ENCODE peak calls at places on chromosomes 12 and 14, in six cellular contexts. R is lower leg skin, E is K562, I is body of pancreas, U is suprapubic skin, D is stomach. V is an unnamed sample.

GRCh38 chr12:17296882-17297281 is 690.9 kb upstream of the LMO3 start:
- DNase-seq in D (no peak), E (no peak), I (no peak), U (no peak), R (no peak), V (no peak)

GRCh38 chr12:14452865-14453264 is 87.4 kb downstream of the ATF7IP start:
- DNase-seq in R (no peak), D (no peak), E (no peak), I (no peak), U (no peak), V (no peak)

GRCh38 chr14:85762523-85762922 is 232.6 kb downstream of the FLRT2 start:
- DNase-seq in E (no peak), R (no peak), I (no peak), U (no peak), D (no peak), V (no peak)

GRCh38 chr12:123761841-123762714 is at the start of gene DNAH10:
- DNase-seq in I (peak; percentile 12), E (no peak), U (no peak), R (peak; percentile 84), D (no peak), V (no peak)

GRCh38 chr12:25386823-25387134 is 136.1 kb upstream of the KRAS start:
- DNase-seq in R (peak; percentile 86), U (peak; percentile 71), E (no peak), D (no peak), I (peak; percentile 29), V (no peak)

GRCh38 chr12:109296431-109296830 is 12.7 kb downstream of the FOXN4 start:
- DNase-seq in I (no peak), E (no peak), U (no peak), R (no peak), D (no peak), V (no peak)

GRCh38 chr14:65222434-65222833 is 120.1 kb upstream of the MAX start:
- DNase-seq in I (peak; percentile 74), R (no peak), E (peak; percentile 65), U (peak; percentile 61), D (peak; percentile 54), V (no peak)

GRCh38 chr14:73623504-73623903 is 11.2 kb downstream of the ACOT6 start:
- DNase-seq in I (no peak), D (no peak), R (no peak), E (no peak), U (no peak), V (no peak)

GRCh38 chr12:91189526-91189925 is 6.9 kb upstream of the DCN start:
- DNase-seq in U (no peak), E (no peak), I (no peak), R (no peak), D (no peak), V (no peak)

GRCh38 chr14:65866906-65867305 is 454.4 kb downstream of the FUT8 start:
- DNase-seq in U (no peak), I (no peak), R (peak; percentile 83), E (no peak), D (no peak), V (no peak)

GRCh38 chr12:98519257-98519907 is 4.0 kb downstream of the TMPO start:
- DNase-seq in E (no peak), R (no peak), U (no peak), D (no peak), I (no peak), V (no peak)

GRCh38 chr12:99918003-99918402 is 66.7 kb downstream of the ANKS1B start:
- DNase-seq in E (no peak), I (no peak), R (no peak), D (no peak), U (no peak), V (no peak)

GRCh38 chr14:54447231-54447692 is 6.1 kb upstream of the CNIH1 start:
- DNase-seq in E (no peak), U (no peak), R (no peak), I (no peak), D (peak; percentile 37), V (no peak)

GRCh38 chr12:123591702-123592481 is 7.5 kb downstream of the TMED2 start:
- DNase-seq in E (no peak), R (no peak), U (peak; percentile 4), D (no peak), I (no peak), V (no peak)

GRCh38 chr12:93738199-93739058 is 61.3 kb downstream of the CRADD start:
- DNase-seq in U (no peak), E (no peak), R (no peak), I (no peak), D (no peak), V (no peak)

GRCh38 chr12:43789941-43790340 is 16.2 kb downstream of the TWF1 start:
- DNase-seq in D (no peak), U (no peak), I (no peak), R (no peak), E (peak; percentile 10), V (no peak)

GRCh38 chr12:100258127-100258526 is 8.8 kb downstream of the DEPDC4 start:
- DNase-seq in U (no peak), E (no peak), D (no peak), I (no peak), R (no peak), V (no peak)

GRCh38 chr12:123707466-123707865 is 4.7 kb upstream of the ATP6V0A2 start:
- DNase-seq in R (no peak), U (no peak), I (no peak), E (no peak), D (no peak), V (no peak)

GRCh38 chr12:19212245-19212644 is 82.7 kb downstream of the PLEKHA5 start:
- DNase-seq in I (no peak), E (no peak), D (no peak), R (no peak), U (no peak), V (no peak)

GRCh38 chr12:7994731-7995205 is 37.7 kb upstream of the FOXJ2 start:
- DNase-seq in R (no peak), U (no peak), D (no peak), E (no peak), I (no peak), V (no peak)

GRCh38 chr12:26854028-26854387 is 21.0 kb upstream of the ITPR2 start:
- DNase-seq in I (no peak), U (no peak), R (no peak), E (no peak), D (no peak), V (no peak)

GRCh38 chr12:80269953-80270552 is 170.7 kb downstream of the OTOGL start:
- DNase-seq in D (no peak), R (no peak), E (peak; percentile 41), U (no peak), I (no peak), V (no peak)

GRCh38 chr12:51823875-51824565 is 24.5 kb downstream of the FIGNL2 start:
- DNase-seq in R (no peak), D (peak; percentile 51), I (peak; percentile 59), E (peak; percentile 69), U (no peak), V (peak; percentile 73)

GRCh38 chr14:90976076-90976475 is 84.4 kb downstream of the RPS6KA5 start:
- DNase-seq in R (no peak), I (no peak), U (no peak), D (no peak), E (no peak), V (no peak)
- TF ChIP-seq POLR2A in R (no peak), I (no peak), U (no peak), D (no peak), E (no peak), V (no peak)

GRCh38 chr12:116556964-116557706 is 2.0 kb upstream of the MAP1LC3B2 start:
- DNase-seq in I (no peak), R (peak; percentile 68), U (no peak), D (no peak), E (peak; percentile 49), V (no peak)

GRCh38 chr12:116559080-116559329 is 176 bp upstream of the MAP1LC3B2 start:
- DNase-seq in E (no peak), U (no peak), D (no peak), I (no peak), R (no peak), V (no peak)

GRCh38 chr12:116556356-116556952 is 2.7 kb upstream of the MAP1LC3B2 start:
- DNase-seq in D (no peak), E (no peak), U (no peak), I (no peak), R (no peak), V (no peak)

GRCh38 chr12:116559330-116560080 is at the start of gene MAP1LC3B2:
- DNase-seq in U (peak; percentile 74), R (peak; percentile 92), I (peak; percentile 57), E (peak; percentile 98), D (peak; percentile 63), V (peak; percentile 83)

DNA sequence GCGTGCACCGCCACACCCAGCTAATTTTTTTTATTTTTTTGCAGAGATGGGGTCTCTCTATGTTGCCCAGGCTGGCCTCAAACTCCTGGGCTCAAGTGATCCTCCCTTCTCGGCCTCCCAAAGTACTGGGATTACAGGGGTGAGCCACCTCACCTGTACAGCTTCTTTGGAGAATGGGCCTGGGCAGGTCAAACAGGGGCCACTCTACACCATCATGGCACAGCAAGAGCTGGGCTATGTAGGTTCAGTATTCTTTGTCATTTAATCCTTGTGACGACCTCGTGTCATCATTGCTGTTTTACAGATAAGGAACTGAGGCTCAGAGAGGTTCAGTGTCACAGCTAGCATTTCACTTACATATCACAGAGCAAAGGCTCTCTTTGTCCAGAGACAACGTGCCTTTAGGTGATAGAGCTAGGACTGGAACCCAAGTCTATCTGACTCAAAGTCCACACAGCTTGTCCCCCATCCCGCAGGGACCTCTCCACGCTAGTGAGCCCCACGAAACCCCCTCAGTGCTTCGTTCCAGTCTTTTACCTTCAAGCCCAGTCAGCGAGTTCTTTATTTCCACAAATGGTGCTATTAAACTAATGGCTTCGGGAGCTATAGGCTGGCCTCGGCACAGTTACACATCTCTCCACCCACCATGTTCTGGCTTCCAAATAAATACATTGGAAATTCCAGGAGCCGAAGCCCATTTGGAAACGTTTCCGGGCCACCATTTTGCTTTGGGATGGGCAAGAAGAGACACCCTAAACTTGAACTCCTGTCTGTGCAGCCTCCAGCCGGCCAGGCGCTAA is 701 bp upstream of the MAP1LC3B2 start:
- DNase-seq in I (no peak), R (peak; percentile 25), E (peak; percentile 84), U (no peak), D (no peak), V (no peak)
- TF ChIP-seq POLR2A in I (no peak), R (no peak), E (no peak), U (no peak), D (no peak), V (no peak)

GRCh38 chr14:96592591-96593388 is 90.6 kb downstream of the PAPOLA start:
- DNase-seq in R (peak; percentile 74), U (peak; percentile 58), D (peak; percentile 50), E (peak; percentile 57), I (peak; percentile 48), V (no peak)
- TF ChIP-seq POLR2A in R (no peak), U (no peak), D (no peak), E (no peak), I (no peak), V (no peak)

GRCh38 chr14:103085106-103086091 is 1.4 kb downstream of the LBHD2 start:
- DNase-seq in I (no peak), R (no peak), U (no peak), E (no peak), D (no peak), V (no peak)

GRCh38 chr14:103084021-103084919 is at the start of gene LBHD2:
- DNase-seq in D (no peak), U (no peak), I (no peak), E (no peak), R (no peak), V (no peak)

GRCh38 chr14:103078420-103078749 is 5.6 kb upstream of the LBHD2 start:
- DNase-seq in I (peak; percentile 79), E (peak; percentile 87), R (no peak), U (peak; percentile 87), D (peak; percentile 90), V (peak; percentile 89)

GRCh38 chr14:103078860-103079587 is 5.0 kb upstream of the LBHD2 start:
- DNase-seq in E (no peak), I (no peak), D (no peak), U (no peak), R (no peak), V (no peak)

GRCh38 chr14:103081951-103082350 is 2.1 kb upstream of the LBHD2 start:
- DNase-seq in E (no peak), D (no peak), U (no peak), R (no peak), I (no peak), V (no peak)
- TF ChIP-seq POLR2A in E (no peak), D (no peak), U (no peak), R (no peak), I (no peak), V (no peak)

V was measured in H54.